ENCODE peak calls at places on chromosomes 12 and 14, in four cellular contexts. Y, K, N and R are unnamed samples.

GRCh38 chr12:6167327-6168280 is 32.6 kb upstream of the CD9 start:
- DNase-seq in Y (peak; percentile 62), K (peak; percentile 82), N (peak; percentile 87), R (peak; percentile 36)

GRCh38 chr14:92603309-92604257 is 90.0 kb downstream of the RIN3 start:
- DNase-seq in Y (no peak), K (no peak), N (no peak), R (no peak)

GRCh38 chr12:66633676-66634075 is 45.2 kb downstream of the GRIP1 start:
- DNase-seq in Y (no peak), K (no peak), N (no peak), R (no peak)

GRCh38 chr12:113359939-113360748 is 1.8 kb downstream of the PLBD2 start:
- DNase-seq in Y (no peak), K (no peak), N (no peak), R (no peak)

GRCh38 chr12:50057000-50057841 is at the start of gene ASIC1:
- DNase-seq in Y (no peak), K (peak; percentile 65), N (peak; percentile 60), R (peak; percentile 65)

GRCh38 chr12:166425-167091 is 47.4 kb downstream of the SLC6A12 start:
- DNase-seq in Y (no peak), K (no peak), N (no peak), R (no peak)

GRCh38 chr12:30268036-30268435 is 427.6 kb downstream of the IPO8 start:
- DNase-seq in Y (no peak), K (no peak), N (no peak), R (no peak)

GRCh38 chr14:77988966-77989365 is 181.2 kb upstream of the NRXN3 start:
- DNase-seq in Y (no peak), K (no peak), N (peak; percentile 44), R (no peak)

GRCh38 chr12:26978801-26979200 is 35.4 kb downstream of the TM7SF3 start:
- DNase-seq in Y (no peak), K (no peak), N (no peak), R (no peak)

GRCh38 chr12:102691773-102692555 is 211.6 kb upstream of the IGF1 start:
- DNase-seq in Y (no peak), K (no peak), N (no peak), R (no peak)

GRCh38 chr14:104935955-104936354 is 11.3 kb downstream of the PLD4 start:
- DNase-seq in Y (no peak), K (no peak), N (no peak), R (no peak)

GRCh38 chr12:19196959-19197630 is 67.6 kb downstream of the PLEKHA5 start:
- DNase-seq in Y (no peak), K (no peak), N (no peak), R (no peak)

GRCh38 chr12:107748472-107748871 is 12.5 kb downstream of the PRDM4 start:
- DNase-seq in Y (no peak), K (no peak), N (no peak), R (no peak)

GRCh38 chr14:23610090-23610814 is 25.9 kb upstream of the DHRS2 start:
- DNase-seq in Y (no peak), K (no peak), N (no peak), R (no peak)

GRCh38 chr12:48183091-48183875 is at the start of gene CCDC184:
- DNase-seq in Y (peak; percentile 24), K (peak; percentile 38), N (peak; percentile 64), R (peak; percentile 64)

GRCh38 chr12:15701212-15701611 is 88.0 kb downstream of the EPS8 start:
- DNase-seq in Y (no peak), K (no peak), N (no peak), R (no peak)

GRCh38 chr12:26831959-26832816 is 806 bp downstream of the ITPR2 start:
- DNase-seq in Y (no peak), K (peak; percentile 38), N (peak; percentile 79), R (peak; percentile 49)

GRCh38 chr12:111303531-111303930 is 65.4 kb downstream of the PHETA1 start:
- DNase-seq in Y (no peak), K (no peak), N (no peak), R (no peak)

GRCh38 chr14:59215353-59215752 is 26.9 kb downstream of the DAAM1 start:
- DNase-seq in Y (no peak), K (no peak), N (no peak), R (no peak)

GRCh38 chr12:79056775-79057174 is 192.2 kb downstream of the SYT1 start:
- DNase-seq in Y (no peak), K (no peak), N (no peak), R (no peak)

GRCh38 chr14:24119691-24120090 is 4.9 kb upstream of the NRL start:
- DNase-seq in Y (no peak), K (no peak), N (no peak), R (no peak)

GRCh38 chr12:49750027-49750977 is 8.9 kb downstream of the TMBIM6 start:
- DNase-seq in Y (peak; percentile 36), K (peak; percentile 67), N (peak; percentile 63), R (no peak)

GRCh38 chr14:100676089-100676685 is 50.5 kb upstream of the DLK1 start:
- DNase-seq in Y (no peak), K (no peak), N (peak; percentile 95), R (no peak)

GRCh38 chr14:90815817-90816662 is at the start of gene TTC7B:
- DNase-seq in Y (no peak), K (no peak), N (peak; percentile 57), R (peak; percentile 80)

GRCh38 chr12:129607293-129607692 is 296.5 kb downstream of the TMEM132D start:
- DNase-seq in Y (no peak), K (no peak), N (no peak), R (no peak)

GRCh38 chr12:24482882-24483604 is 465.9 kb downstream of the BCAT1 start:
- DNase-seq in Y (no peak), K (no peak), N (no peak), R (no peak)

GRCh38 chr12:96878704-96879103 is 28.4 kb upstream of the NEDD1 start:
- DNase-seq in Y (no peak), K (no peak), N (no peak), R (no peak)

GRCh38 chr12:108505121-108505520 is 10.0 kb upstream of the FICD start:
- DNase-seq in Y (no peak), K (no peak), N (no peak), R (no peak)

GRCh38 chr12:22350817-22351371 is 16.4 kb upstream of the ST8SIA1 start:
- DNase-seq in Y (no peak), K (no peak), N (peak; percentile 45), R (no peak)

DNA sequence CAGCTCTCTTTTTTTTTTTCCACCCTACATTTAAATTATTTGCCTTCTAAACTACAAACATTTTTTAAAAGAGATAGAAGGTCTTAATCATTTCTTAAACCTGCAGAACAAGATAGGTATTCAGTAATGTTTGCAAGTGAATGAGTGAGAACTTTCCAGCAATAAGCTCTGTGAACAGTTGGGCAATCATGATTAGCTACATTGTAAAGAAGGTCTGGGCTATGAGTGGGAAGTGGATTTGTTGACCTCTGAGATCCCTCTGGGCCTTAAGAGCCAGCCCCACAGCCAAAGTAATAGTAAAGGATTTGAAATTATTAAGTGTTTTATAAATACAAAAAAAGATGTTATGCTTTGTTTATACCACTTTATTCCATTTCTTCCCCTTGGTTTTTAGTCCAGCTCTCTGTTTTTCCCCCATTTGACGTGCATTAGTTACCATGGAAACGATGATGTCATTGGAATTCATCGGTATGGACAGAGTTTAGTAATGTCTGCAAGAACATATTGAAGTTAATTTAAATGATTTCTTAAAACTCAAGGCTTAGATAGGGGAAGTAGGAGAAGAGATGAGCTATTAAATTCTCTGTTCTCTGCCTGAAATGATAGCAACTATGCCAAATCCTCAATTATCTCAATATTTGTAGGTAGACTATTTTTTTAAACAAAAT is 247.7 kb upstream of the ARHGAP5 start:
- DNase-seq in Y (no peak), K (no peak), N (peak; percentile 3), R (no peak)
- TF ChIP-seq SPI1 in Y (no peak), K (no peak), N (no peak), R (no peak)

DNA sequence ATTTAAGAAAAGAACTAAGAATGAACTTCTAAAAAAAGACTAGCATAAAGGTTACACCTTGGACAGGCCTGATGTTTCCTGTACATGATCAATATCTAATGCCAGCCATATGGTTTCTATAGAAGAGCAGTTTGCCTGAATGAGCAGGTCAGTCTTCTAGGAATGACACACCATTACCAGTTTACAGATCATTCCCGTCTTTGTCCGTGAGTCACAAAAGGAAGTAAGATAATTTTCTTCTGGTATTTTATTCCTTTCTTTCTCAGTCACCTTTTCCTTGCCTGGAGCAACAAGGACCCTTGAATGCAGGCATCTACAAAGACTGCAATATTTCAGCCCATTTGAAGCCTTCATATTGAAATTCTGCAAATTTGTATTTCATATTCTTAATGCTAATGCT is 44.6 kb upstream of the CNTN1 start:
- DNase-seq in Y (no peak), K (no peak), N (no peak), R (no peak)
- TF ChIP-seq SPI1 in Y (no peak), K (no peak), N (no peak), R (no peak)

GRCh38 chr14:69651653-69652052 is 40.3 kb downstream of the SUSD6 start:
- DNase-seq in Y (no peak), K (no peak), N (peak; percentile 60), R (no peak)

GRCh38 chr14:69647216-69647615 is 35.8 kb downstream of the SUSD6 start:
- DNase-seq in Y (no peak), K (no peak), N (no peak), R (no peak)

GRCh38 chr14:69650948-69651369 is 39.6 kb downstream of the SUSD6 start:
- DNase-seq in Y (no peak), K (no peak), N (no peak), R (no peak)

GRCh38 chr14:69644814-69645213 is 33.4 kb downstream of the SUSD6 start:
- DNase-seq in Y (no peak), K (no peak), N (no peak), R (no peak)

DNA sequence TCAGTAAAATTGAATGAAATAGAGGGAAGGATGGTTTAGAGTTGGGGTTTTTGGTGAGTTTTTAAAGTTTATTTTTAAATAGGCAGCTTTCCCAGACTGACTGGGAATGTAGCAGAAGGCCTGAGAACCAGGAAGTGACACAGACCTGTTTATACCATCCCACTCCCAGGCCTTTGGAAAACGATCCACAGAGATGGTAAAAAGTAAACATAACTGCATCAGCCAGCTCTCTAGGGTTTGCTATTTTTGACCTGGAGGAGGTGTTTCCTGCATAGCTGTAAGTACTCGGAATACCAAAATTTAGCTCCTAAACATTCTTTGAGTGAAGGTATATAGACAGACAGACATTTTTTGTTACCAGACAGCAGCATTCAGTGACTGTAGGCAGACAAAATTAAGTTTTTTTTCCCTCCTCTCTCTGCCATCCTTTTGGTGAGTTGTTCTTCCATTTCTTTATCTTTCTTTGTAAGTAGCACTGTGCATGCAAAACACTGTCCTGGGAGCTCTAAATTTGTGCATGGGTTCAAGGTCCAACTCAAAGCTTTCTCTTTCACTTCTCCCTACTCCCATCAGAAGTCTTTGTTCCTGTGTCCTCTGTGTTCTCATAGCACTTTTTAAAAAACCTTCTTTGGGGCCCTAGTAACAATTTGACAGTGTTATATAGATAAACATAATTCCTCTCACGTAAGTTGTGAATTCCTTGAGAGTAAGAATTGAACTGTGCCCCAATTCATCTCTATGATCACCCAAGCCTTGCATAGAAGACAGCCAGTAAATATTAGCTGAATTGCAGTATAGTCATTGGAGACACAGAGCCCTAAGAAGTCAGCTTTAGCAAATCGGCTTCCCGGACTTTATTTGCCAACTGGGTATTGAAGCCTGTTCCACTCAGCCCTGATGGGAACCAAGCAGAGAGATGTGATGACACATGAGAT is 37.4 kb downstream of the SUSD6 start:
- DNase-seq in Y (peak; percentile 81), K (no peak), N (no peak), R (no peak)
- TF ChIP-seq SPI1 in Y (peak; percentile 56), K (no peak), N (no peak), R (peak; percentile 51)

GRCh38 chr12:104605685-104606084 is 148.9 kb downstream of the CHST11 start:
- DNase-seq in Y (no peak), K (no peak), N (no peak), R (no peak)
- TF ChIP-seq SPI1 in Y (no peak), K (no peak), N (no peak), R (no peak)